ENCODE peak calls at places on chromosomes 3 and 15, in six cellular contexts. X, Y, T, U, R and H are unnamed samples.

GRCh38 chr15:90982135-90982534 is 12.2 kb downstream of the PRC1 start:
- DNase-seq in R (no peak), U (no peak), T (no peak), Y (no peak), X (peak), H (no peak)

GRCh38 chr3:148366743-148367410 is 330.8 kb upstream of the AGTR1 start:
- DNase-seq in X (peak), Y (no peak), U (no peak), T (no peak), R (no peak), H (peak)

GRCh38 chr15:64324513-64324912 is 31.5 kb downstream of the CSNK1G1 start:
- DNase-seq in U (no peak), X (no peak), T (no peak), R (no peak), Y (no peak), H (no peak)

GRCh38 chr15:86038491-86038890 is 41.2 kb upstream of the AGBL1 start:
- DNase-seq in T (no peak), X (no peak), Y (no peak), R (no peak), U (no peak), H (no peak)

GRCh38 chr3:126355777-126356372 is 1.3 kb downstream of the KLF15 start:
- DNase-seq in T (peak), U (no peak), Y (no peak), X (peak), R (no peak), H (peak)

GRCh38 chr3:50581459-50581842 is 12.1 kb downstream of the HEMK1 start:
- DNase-seq in T (no peak), Y (no peak), U (no peak), X (no peak), R (no peak), H (no peak)

GRCh38 chr3:42476225-42477160 is 25.9 kb upstream of the VIPR1 start:
- DNase-seq in Y (no peak), X (peak), T (no peak), U (no peak), R (no peak), H (no peak)

GRCh38 chr15:82540055-82540983 is at the start of gene RPS17:
- DNase-seq in Y (peak), R (peak), X (peak), U (peak), T (peak), H (peak)

GRCh38 chr3:108132727-108133373 is 42.0 kb upstream of the CD47 start:
- DNase-seq in Y (no peak), T (no peak), U (peak), X (no peak), R (no peak), H (no peak)

GRCh38 chr15:39270976-39271375 is 309.9 kb upstream of the THBS1 start:
- DNase-seq in U (no peak), X (peak), R (peak), Y (no peak), T (no peak), H (no peak)

GRCh38 chr3:131540821-131541220 is 38.0 kb upstream of the MRPL3 start:
- DNase-seq in Y (no peak), T (no peak), U (no peak), R (no peak), X (no peak), H (no peak)

GRCh38 chr15:79924379-79924778 is 27.6 kb upstream of the MTHFS start:
- DNase-seq in Y (no peak), R (no peak), X (no peak), T (no peak), U (no peak), H (no peak)

GRCh38 chr15:35932541-35932940 is 386.6 kb upstream of the DPH6 start:
- DNase-seq in T (no peak), R (no peak), X (no peak), U (no peak), Y (no peak), H (no peak)

GRCh38 chr3:141410408-141410807 is 42.1 kb downstream of the ZBTB38 start:
- DNase-seq in X (peak), T (no peak), R (no peak), Y (no peak), U (no peak), H (no peak)

GRCh38 chr15:77031376-77032050 is 36.6 kb downstream of the PSTPIP1 start:
- DNase-seq in T (peak), X (no peak), Y (no peak), R (no peak), U (no peak), H (peak)

GRCh38 chr3:23389089-23389488 is 186.0 kb downstream of the UBE2E2 start:
- DNase-seq in R (no peak), Y (no peak), X (no peak), U (no peak), T (peak), H (no peak)

GRCh38 chr15:31326729-31327673 is at the start of gene KLF13:
- DNase-seq in X (peak), T (no peak), Y (peak), U (no peak), R (no peak), H (peak)

GRCh38 chr3:170865209-170866094 is 4.5 kb downstream of the RPL22L1 start:
- DNase-seq in X (no peak), U (no peak), Y (no peak), R (no peak), T (no peak), H (no peak)

GRCh38 chr3:143654906-143655305 is 193.4 kb downstream of the SLC9A9 start:
- DNase-seq in U (peak), X (no peak), Y (no peak), T (no peak), R (no peak), H (no peak)

GRCh38 chr3:31129241-31129640 is 234.8 kb upstream of the GADL1 start:
- DNase-seq in U (no peak), R (no peak), T (no peak), Y (no peak), X (no peak), H (peak)

GRCh38 chr15:33152502-33153109 is 41.9 kb downstream of the FMN1 start:
- DNase-seq in T (no peak), X (peak), R (no peak), Y (no peak), U (peak), H (no peak)

GRCh38 chr15:93144477-93145270 is 55.7 kb upstream of the RGMA start:
- DNase-seq in R (no peak), T (no peak), X (no peak), U (no peak), Y (no peak), H (no peak)

GRCh38 chr15:65384505-65384894 is 6.7 kb upstream of the IGDCC3 start:
- DNase-seq in U (no peak), T (no peak), X (no peak), Y (no peak), R (no peak), H (no peak)

DNA sequence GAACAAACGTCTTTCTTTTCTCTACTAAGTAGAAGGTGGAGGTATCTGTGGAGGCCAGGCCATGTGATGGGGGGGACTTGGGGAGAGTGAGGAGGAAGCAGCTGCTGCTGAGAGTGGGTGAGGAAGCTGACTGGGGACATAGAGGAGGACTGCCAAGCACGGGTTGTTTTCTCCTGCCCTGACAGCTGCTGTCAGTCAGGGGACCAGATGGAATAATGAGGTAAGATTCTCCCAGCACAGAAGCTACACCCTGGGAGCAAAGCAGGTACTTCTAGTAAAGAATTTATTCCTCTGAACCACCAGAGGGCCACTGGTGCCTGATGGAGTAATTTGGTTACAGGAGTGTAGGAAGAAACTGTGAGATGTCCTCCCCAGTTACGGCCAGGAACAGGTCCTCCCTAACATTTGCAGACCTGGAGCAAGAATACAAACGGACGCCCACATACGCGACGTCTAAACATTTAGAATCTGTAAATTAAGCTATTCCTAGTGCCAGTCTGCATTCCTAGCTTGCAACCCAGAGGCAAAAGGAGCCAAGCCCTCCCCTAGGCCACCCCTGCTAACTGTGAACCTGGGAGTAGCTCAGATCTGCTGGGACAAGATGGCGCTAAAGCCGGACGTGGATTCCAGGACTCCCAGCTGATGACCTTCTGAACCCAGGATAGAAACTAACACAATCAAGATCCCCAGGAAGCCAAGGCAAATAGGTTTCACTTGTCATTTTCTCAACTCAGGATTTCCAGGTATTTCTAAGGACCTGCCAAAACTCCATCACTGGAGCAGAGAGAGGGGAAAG is 14.8 kb downstream of the CRYGS start:
- DNase-seq in X (no peak), T (no peak), R (no peak), Y (no peak), U (no peak), H (no peak)
- TF ChIP-seq CTCF in X (no peak), T (no peak), R (no peak), Y (no peak), U (peak), H (no peak)

GRCh38 chr15:101251830-101252820 is at the start of gene CHSY1:
- DNase-seq in T (peak), R (peak), Y (peak), U (no peak), X (peak), H (peak)
- TF ChIP-seq CTCF in T (no peak), R (peak), Y (no peak), U (no peak), X (no peak), H (no peak)

GRCh38 chr15:69298354-69298696 is 387 bp upstream of the PAQR5 start:
- DNase-seq in X (no peak), R (no peak), Y (no peak), U (no peak), T (no peak), H (no peak)

GRCh38 chr15:69298697-69299441 is at the start of gene PAQR5:
- DNase-seq in T (peak), Y (no peak), R (no peak), U (no peak), X (peak), H (no peak)

GRCh38 chr15:69300129-69300588 is 1.4 kb downstream of the PAQR5 start:
- DNase-seq in X (no peak), Y (no peak), U (no peak), R (no peak), T (no peak), H (no peak)

GRCh38 chr15:69297642-69298353 is 914 bp upstream of the PAQR5 start:
- DNase-seq in T (no peak), X (no peak), U (no peak), Y (no peak), R (no peak), H (no peak)

DNA sequence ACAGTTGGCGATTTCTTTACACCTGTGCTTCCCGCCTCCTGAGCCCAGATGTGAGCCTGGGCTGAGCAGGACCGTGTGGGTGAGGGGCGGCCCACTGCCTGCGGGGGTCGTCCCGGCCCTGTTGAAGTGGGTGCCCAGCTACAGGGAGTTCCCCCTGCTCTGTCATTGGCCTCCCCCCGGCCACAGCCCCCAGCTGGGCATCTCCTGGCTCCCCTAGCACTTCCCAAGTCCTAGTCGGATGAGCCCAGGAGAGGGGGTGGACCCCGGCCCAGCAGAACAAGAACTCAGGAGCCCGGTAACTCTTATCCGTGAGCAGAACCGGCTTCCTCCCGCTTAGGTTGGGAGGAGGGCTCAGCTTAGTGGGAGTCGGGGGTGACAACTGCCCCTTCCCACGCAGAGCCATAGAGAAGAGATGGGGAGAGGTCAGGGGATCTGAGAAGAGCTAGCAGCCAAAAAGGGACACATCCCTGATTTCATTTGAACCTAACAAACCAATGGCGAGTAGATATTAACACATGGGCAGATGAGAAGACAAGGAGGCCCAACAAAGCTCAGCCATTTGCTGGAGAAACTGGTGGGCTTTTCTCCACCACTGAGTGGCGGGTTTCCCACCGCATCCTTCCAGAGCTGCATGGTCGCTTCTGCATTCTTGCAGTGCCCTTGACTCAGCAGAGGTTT is 878 bp downstream of the PAQR5 start:
- DNase-seq in T (no peak), X (no peak), U (no peak), Y (no peak), R (no peak), H (no peak)
- TF ChIP-seq CTCF in T (no peak), X (no peak), U (no peak), Y (no peak), R (no peak), H (no peak)

DNA sequence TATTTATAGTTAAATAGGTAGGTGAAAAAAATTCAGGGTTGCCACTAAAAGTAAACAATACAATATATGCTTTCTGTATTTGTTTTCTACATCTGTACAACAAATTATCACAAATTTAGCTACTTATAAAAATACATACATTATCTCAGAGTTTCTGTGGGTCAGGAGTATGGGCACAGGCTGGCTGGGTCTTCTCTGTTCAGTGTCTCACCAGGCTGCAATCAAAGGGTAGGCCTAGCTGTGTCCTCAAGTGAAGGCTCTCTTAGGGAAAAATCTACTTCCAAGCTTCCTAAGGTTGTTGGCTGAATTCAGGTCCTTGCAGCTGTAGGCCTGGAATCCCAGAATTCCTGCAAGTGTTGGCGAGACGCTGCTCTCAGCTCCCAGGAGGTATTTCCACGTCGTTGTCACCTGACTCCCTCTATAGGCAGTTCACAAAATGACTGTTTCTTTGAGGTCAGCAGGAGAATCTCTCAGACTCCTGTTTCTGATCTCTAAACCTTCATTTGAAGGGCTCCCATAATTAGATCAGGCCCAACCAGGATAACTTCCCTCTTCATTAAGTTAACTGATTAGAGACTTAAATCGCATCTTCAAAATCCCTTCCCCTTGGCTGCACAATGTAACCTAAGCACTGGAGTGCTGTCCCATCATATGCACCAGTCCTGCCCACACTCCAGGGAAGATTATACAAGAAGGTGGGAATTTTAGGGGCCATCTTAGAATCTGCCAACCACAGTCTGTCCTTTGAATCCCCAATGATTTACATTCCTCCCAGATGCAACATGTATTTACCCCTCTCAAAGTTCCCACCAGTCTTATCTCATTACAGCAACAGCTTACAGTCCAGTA is 296.6 kb downstream of the SUCLG2 start:
- DNase-seq in X (peak), R (no peak), U (peak), Y (no peak), T (peak), H (peak)
- TF ChIP-seq CTCF in X (peak), R (peak), U (peak), Y (no peak), T (peak), H (peak)

GRCh38 chr3:155327430-155327829 is 33.9 kb upstream of the STRIT1 start:
- DNase-seq in X (no peak), Y (no peak), R (no peak), T (no peak), U (no peak), H (no peak)

GRCh38 chr3:155326249-155326648 is 32.8 kb upstream of the STRIT1 start:
- DNase-seq in X (no peak), Y (no peak), T (no peak), U (no peak), R (no peak), H (no peak)

GRCh38 chr3:155323063-155323666 is 29.7 kb upstream of the STRIT1 start:
- DNase-seq in T (peak), Y (no peak), X (peak), U (peak), R (peak), H (peak)

GRCh38 chr3:155326901-155327300 is 33.4 kb upstream of the STRIT1 start:
- DNase-seq in T (no peak), X (no peak), R (no peak), U (no peak), Y (no peak), H (no peak)

DNA sequence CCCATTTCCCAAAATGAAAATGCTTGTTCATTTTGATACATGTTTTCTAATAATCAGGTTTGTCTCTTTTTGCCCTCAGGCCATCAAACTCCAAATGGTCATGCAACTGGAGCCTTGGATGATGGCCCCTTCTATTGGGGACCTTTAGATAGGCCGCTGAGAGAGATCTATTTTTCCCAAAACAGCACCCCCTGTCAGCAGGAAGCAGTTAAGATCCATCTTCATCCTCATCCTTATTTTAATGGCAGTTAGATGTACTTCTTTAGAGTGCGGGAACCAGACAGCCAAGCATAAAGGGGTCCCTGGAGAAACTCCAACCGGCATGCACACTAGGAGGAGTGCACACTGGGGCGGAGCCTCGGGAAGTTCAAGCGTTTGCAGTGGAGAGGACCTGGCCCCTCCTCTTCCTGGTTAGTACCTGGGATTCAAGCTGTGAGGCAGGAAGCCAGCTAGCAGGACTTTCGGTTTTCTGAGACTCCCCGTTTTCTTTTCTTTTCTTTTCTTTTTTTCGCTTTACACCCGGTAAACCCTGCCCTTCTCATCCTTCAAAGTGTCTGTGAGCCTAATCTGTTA is 31.9 kb upstream of the STRIT1 start:
- DNase-seq in R (no peak), X (no peak), U (no peak), T (no peak), Y (no peak), H (no peak)
- TF ChIP-seq CTCF in R (no peak), X (no peak), U (peak), T (no peak), Y (no peak), H (no peak)

DNA sequence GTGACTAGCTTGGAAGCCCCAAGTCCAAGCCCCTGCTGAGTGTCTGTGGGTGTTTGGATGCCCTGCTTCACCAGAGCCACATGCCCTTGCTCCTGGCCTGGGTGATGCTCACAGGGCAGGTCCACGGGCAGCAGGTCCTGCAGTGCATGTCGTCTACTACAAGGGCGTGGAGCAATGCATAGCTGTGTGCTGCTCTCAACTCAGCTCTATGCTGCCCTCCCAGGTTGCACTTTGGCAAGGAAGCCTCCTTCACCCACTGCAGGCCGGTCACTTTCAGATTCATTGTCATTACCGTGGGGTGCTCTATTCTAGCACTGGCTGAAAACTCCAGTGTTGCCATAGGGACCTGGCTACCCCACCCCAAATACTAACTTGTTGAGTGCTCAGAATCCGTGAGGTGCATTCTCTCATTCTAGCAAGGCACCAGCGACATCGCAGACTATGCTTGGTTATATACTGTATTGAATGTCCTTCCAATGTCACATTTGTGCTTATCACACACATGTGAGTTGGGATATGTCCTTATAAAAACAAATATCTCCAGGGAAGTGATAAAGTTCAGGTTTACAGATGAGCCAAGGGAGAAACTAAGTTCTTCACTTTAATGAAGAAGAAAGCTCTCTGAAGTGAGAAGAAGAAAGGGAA is 51.8 kb downstream of the GRAMD1C start:
- DNase-seq in X (no peak), U (no peak), R (no peak), Y (no peak), T (no peak), H (no peak)
- TF ChIP-seq CTCF in X (no peak), U (no peak), R (no peak), Y (no peak), T (no peak), H (no peak)

GRCh38 chr3:161096771-161097367 is 8.3 kb downstream of the B3GALNT1 start:
- DNase-seq in T (peak), U (no peak), X (no peak), Y (no peak), R (no peak), H (no peak)
- TF ChIP-seq CTCF in T (peak), U (peak), X (peak), Y (peak), R (peak), H (peak)